ENCODE peak calls at places on chromosomes 7 and 10, in four cellular contexts. E, W, X and Q are unnamed samples.

GRCh38 chr10:86888585-86889381 is 68.6 kb downstream of the MMRN2 start:
- DNase-seq in E (no peak), X (no peak), W (peak), Q (peak)

GRCh38 chr7:34486371-34486770 is 171.6 kb upstream of the NPSR1 start:
- DNase-seq in X (no peak), W (no peak), E (no peak), Q (no peak)

GRCh38 chr10:6279540-6280267 is 77.0 kb downstream of the PFKFB3 start:
- DNase-seq in E (no peak), X (no peak), W (no peak), Q (peak)

GRCh38 chr10:43594944-43595589 is 11.2 kb upstream of the ZNF485 start:
- DNase-seq in X (no peak), E (no peak), W (no peak), Q (no peak)

GRCh38 chr10:84846646-84847045 is 518.3 kb downstream of the CCSER2 start:
- DNase-seq in W (no peak), E (no peak), X (no peak), Q (no peak)

GRCh38 chr10:87603196-87603595 is 56.5 kb upstream of the PAPSS2 start:
- DNase-seq in W (no peak), E (no peak), X (no peak), Q (no peak)

GRCh38 chr10:103632247-103632642 is 138.7 kb downstream of the NEURL1 start:
- DNase-seq in X (no peak), W (no peak), E (no peak), Q (no peak)

GRCh38 chr10:126499744-126500143 is 111.5 kb upstream of the ADAM12 start:
- DNase-seq in E (no peak), X (no peak), W (no peak), Q (no peak)

GRCh38 chr7:64640504-64640903 is 25.4 kb upstream of the ZNF107 start:
- DNase-seq in E (no peak), X (no peak), W (no peak), Q (no peak)

GRCh38 chr10:3476186-3476585 is 303.6 kb upstream of the PITRM1 start:
- DNase-seq in E (no peak), X (no peak), W (no peak), Q (no peak)

GRCh38 chr10:36462194-36462593 is 663.2 kb upstream of the ANKRD30A start:
- DNase-seq in E (no peak), X (no peak), W (peak), Q (peak)

GRCh38 chr10:84348860-84349259 is 20.5 kb downstream of the CCSER2 start:
- DNase-seq in W (no peak), X (no peak), E (no peak), Q (no peak)

GRCh38 chr7:113799896-113800295 is 118.9 kb downstream of the PPP1R3A start:
- DNase-seq in E (no peak), W (no peak), X (no peak), Q (no peak)

GRCh38 chr7:144515430-144515829 is 111.9 kb upstream of the NOBOX start:
- DNase-seq in W (no peak), E (no peak), X (no peak), Q (no peak)

GRCh38 chr10:101453791-101454718 is 100.1 kb downstream of the BTRC start:
- DNase-seq in E (no peak), W (no peak), X (no peak), Q (no peak)

GRCh38 chr7:57201895-57202210 is 69.6 kb upstream of the ZNF479 start:
- DNase-seq in E (no peak), W (no peak), X (no peak), Q (no peak)

GRCh38 chr7:103432713-103433112 is 13.3 kb downstream of the SLC26A5 start:
- DNase-seq in W (no peak), X (no peak), E (no peak), Q (no peak)

GRCh38 chr7:151395036-151395367 is 14.8 kb downstream of the WDR86 start:
- DNase-seq in X (no peak), W (no peak), E (peak), Q (no peak)

GRCh38 chr10:97575101-97575668 is 2.6 kb downstream of the ANKRD2 start:
- DNase-seq in W (no peak), X (no peak), E (no peak), Q (no peak)

GRCh38 chr10:103019426-103019825 is 101.3 kb downstream of the CNNM2 start:
- DNase-seq in W (no peak), X (no peak), E (no peak), Q (no peak)

GRCh38 chr10:75042292-75042974 is 69.0 kb upstream of the SAMD8 start:
- DNase-seq in X (no peak), W (peak), E (no peak), Q (no peak)

GRCh38 chr7:21020667-21021066 is 234.0 kb upstream of the SP8 start:
- DNase-seq in W (no peak), X (no peak), E (no peak), Q (no peak)

GRCh38 chr10:84541289-84541637 is 212.9 kb downstream of the CCSER2 start:
- DNase-seq in X (no peak), W (no peak), E (no peak), Q (no peak)

GRCh38 chr7:2729893-2730716 is 42.1 kb downstream of the AMZ1 start:
- DNase-seq in E (no peak), X (no peak), W (no peak), Q (no peak)

GRCh38 chr10:93917814-93918213 is 24.0 kb downstream of the SLC35G1 start:
- DNase-seq in X (no peak), E (no peak), W (no peak), Q (no peak)

GRCh38 chr7:150988230-150989226 is 2.3 kb upstream of the NOS3 start:
- DNase-seq in X (peak), W (no peak), E (peak), Q (no peak)

GRCh38 chr10:28677889-28678686 is 767 bp downstream of the BAMBI start:
- DNase-seq in X (peak), E (peak), W (no peak), Q (no peak)

GRCh38 chr10:5293691-5294550 is 70.8 kb upstream of the UCN3 start:
- DNase-seq in X (no peak), E (peak), W (no peak), Q (no peak)

GRCh38 chr10:68095176-68095575 is 14.1 kb upstream of the MYPN start:
- DNase-seq in X (no peak), W (no peak), E (no peak), Q (no peak)

GRCh38 chr7:98613601-98614425 is 3.3 kb upstream of the NPTX2 start:
- DNase-seq in E (no peak), X (no peak), W (no peak), Q (peak)

GRCh38 chr7:135490783-135491182 is 19.1 kb downstream of the CNOT4 start:
- DNase-seq in W (no peak), E (no peak), X (no peak), Q (no peak)

GRCh38 chr7:134701272-134701671 is 54.6 kb downstream of the BPGM start:
- DNase-seq in W (no peak), X (no peak), E (no peak), Q (no peak)

GRCh38 chr7:1361016-1361755 is 98.1 kb downstream of the MICALL2 start:
- DNase-seq in X (no peak), E (peak), W (no peak), Q (no peak)

GRCh38 chr7:157527235-157527634 is 190.4 kb downstream of the DNAJB6 start:
- DNase-seq in X (no peak), E (no peak), W (no peak), Q (no peak)

GRCh38 chr10:43202224-43202656 is 64.0 kb downstream of the CSGALNACT2 start:
- DNase-seq in W (no peak), E (peak), X (peak), Q (no peak)